ENCODE peak calls at places on chromosome 14, in eight cellular contexts. One of them, this sample, is unnamed. For H3K27me3, the result is how much of the 10 kb centered on the place peaks cover.

GRCh38 chr14:39988939-39989338 is 556.7 kb upstream of the FBXO33 start:
- DNase-seq in brain microvascular endothelial cell: no peak
- DNase-seq in cardiac muscle cell: peak
- DNase-seq in upper lobe of right lung: no peak
- DNase-seq in pancreas: no peak
- DNase-seq in left ventricle myocardium inferior: no peak
- DNase-seq in heart right ventricle: no peak
- DNase-seq in PC-3: peak
- DNase-seq in this sample: no peak

GRCh38 chr14:51067306-51067705 is 27.6 kb downstream of the TRIM9 start:
- DNase-seq in left ventricle myocardium inferior: no peak
- DNase-seq in PC-3: no peak
- DNase-seq in upper lobe of right lung: no peak
- DNase-seq in heart right ventricle: no peak
- DNase-seq in cardiac muscle cell: no peak
- DNase-seq in pancreas: no peak
- DNase-seq in brain microvascular endothelial cell: no peak
- DNase-seq in this sample: no peak

GRCh38 chr14:100607611-100607956 is 20.4 kb upstream of the BEGAIN start:
- DNase-seq in upper lobe of right lung: peak
- DNase-seq in cardiac muscle cell: no peak
- DNase-seq in left ventricle myocardium inferior: no peak
- DNase-seq in brain microvascular endothelial cell: no peak
- DNase-seq in heart right ventricle: no peak
- DNase-seq in PC-3: no peak
- DNase-seq in pancreas: no peak
- DNase-seq in this sample: peak

GRCh38 chr14:91892918-91893527 is 25.7 kb upstream of the TC2N start:
- DNase-seq in pancreas: no peak
- DNase-seq in upper lobe of right lung: no peak
- DNase-seq in cardiac muscle cell: peak
- DNase-seq in left ventricle myocardium inferior: no peak
- DNase-seq in brain microvascular endothelial cell: no peak
- DNase-seq in PC-3: peak
- DNase-seq in heart right ventricle: no peak
- DNase-seq in this sample: no peak

GRCh38 chr14:50897658-50898175 is 25.9 kb downstream of the ABHD12B start:
- DNase-seq in PC-3: no peak
- DNase-seq in heart right ventricle: no peak
- DNase-seq in upper lobe of right lung: no peak
- DNase-seq in cardiac muscle cell: no peak
- DNase-seq in brain microvascular endothelial cell: no peak
- DNase-seq in pancreas: no peak
- DNase-seq in left ventricle myocardium inferior: no peak
- DNase-seq in this sample: no peak

GRCh38 chr14:76695263-76695920 is 65.9 kb upstream of the VASH1 start:
- DNase-seq in brain microvascular endothelial cell: no peak
- DNase-seq in pancreas: no peak
- DNase-seq in upper lobe of right lung: no peak
- DNase-seq in left ventricle myocardium inferior: no peak
- DNase-seq in PC-3: no peak
- DNase-seq in heart right ventricle: no peak
- DNase-seq in cardiac muscle cell: no peak
- DNase-seq in this sample: no peak

GRCh38 chr14:67623114-67623513 is 3.4 kb downstream of the ARG2 start:
- DNase-seq in left ventricle myocardium inferior: no peak
- DNase-seq in heart right ventricle: no peak
- DNase-seq in PC-3: peak
- DNase-seq in cardiac muscle cell: no peak
- DNase-seq in pancreas: no peak
- DNase-seq in upper lobe of right lung: no peak
- DNase-seq in brain microvascular endothelial cell: no peak
- DNase-seq in this sample: no peak

GRCh38 chr14:29805415-29806123 is 122.1 kb downstream of the PRKD1 start:
- DNase-seq in upper lobe of right lung: peak
- DNase-seq in pancreas: peak
- DNase-seq in cardiac muscle cell: no peak
- DNase-seq in PC-3: peak
- DNase-seq in heart right ventricle: peak
- DNase-seq in brain microvascular endothelial cell: peak
- DNase-seq in left ventricle myocardium inferior: peak
- DNase-seq in this sample: peak

GRCh38 chr14:94656043-94656442 is 43.9 kb downstream of the SERPINA3 start:
- DNase-seq in cardiac muscle cell: no peak
- DNase-seq in upper lobe of right lung: no peak
- DNase-seq in heart right ventricle: no peak
- DNase-seq in brain microvascular endothelial cell: no peak
- DNase-seq in PC-3: no peak
- DNase-seq in left ventricle myocardium inferior: no peak
- DNase-seq in pancreas: no peak
- DNase-seq in this sample: no peak

GRCh38 chr14:54483073-54483745 is 5.6 kb downstream of the GMFB start:
- DNase-seq in heart right ventricle: no peak
- DNase-seq in brain microvascular endothelial cell: no peak
- DNase-seq in PC-3: peak
- DNase-seq in pancreas: no peak
- DNase-seq in upper lobe of right lung: no peak
- DNase-seq in cardiac muscle cell: no peak
- DNase-seq in left ventricle myocardium inferior: no peak
- DNase-seq in this sample: no peak

GRCh38 chr14:50061664-50062437 is 54.5 kb downstream of the VCPKMT start:
- DNase-seq in left ventricle myocardium inferior: no peak
- DNase-seq in cardiac muscle cell: peak
- DNase-seq in pancreas: no peak
- DNase-seq in heart right ventricle: no peak
- DNase-seq in PC-3: peak
- DNase-seq in upper lobe of right lung: peak
- DNase-seq in brain microvascular endothelial cell: no peak
- DNase-seq in this sample: no peak

GRCh38 chr14:100786131-100786530 is 39.8 kb upstream of the MEG3 start:
- DNase-seq in cardiac muscle cell: no peak
- DNase-seq in PC-3: no peak
- DNase-seq in pancreas: no peak
- DNase-seq in brain microvascular endothelial cell: no peak
- DNase-seq in heart right ventricle: no peak
- DNase-seq in left ventricle myocardium inferior: no peak
- DNase-seq in upper lobe of right lung: no peak
- DNase-seq in this sample: no peak

GRCh38 chr14:62882967-62883366 is 162.3 kb downstream of the KCNH5 start:
- DNase-seq in pancreas: no peak
- DNase-seq in left ventricle myocardium inferior: no peak
- DNase-seq in upper lobe of right lung: no peak
- DNase-seq in heart right ventricle: no peak
- DNase-seq in cardiac muscle cell: no peak
- DNase-seq in PC-3: no peak
- DNase-seq in brain microvascular endothelial cell: no peak
- DNase-seq in this sample: no peak

GRCh38 chr14:106129274-106129673 is 602.9 kb downstream of the TMEM121 start:
- DNase-seq in cardiac muscle cell: no peak
- DNase-seq in pancreas: no peak
- DNase-seq in upper lobe of right lung: no peak
- DNase-seq in PC-3: no peak
- DNase-seq in left ventricle myocardium inferior: no peak
- DNase-seq in heart right ventricle: no peak
- DNase-seq in brain microvascular endothelial cell: no peak
- DNase-seq in this sample: no peak

GRCh38 chr14:78535041-78535440 is 364.9 kb downstream of the NRXN3 start:
- DNase-seq in pancreas: no peak
- DNase-seq in cardiac muscle cell: no peak
- DNase-seq in brain microvascular endothelial cell: no peak
- DNase-seq in upper lobe of right lung: no peak
- DNase-seq in heart right ventricle: no peak
- DNase-seq in PC-3: no peak
- DNase-seq in left ventricle myocardium inferior: no peak
- DNase-seq in this sample: no peak

GRCh38 chr14:43651896-43652295 is 855.2 kb downstream of the FSCB start:
- DNase-seq in upper lobe of right lung: no peak
- DNase-seq in pancreas: no peak
- DNase-seq in brain microvascular endothelial cell: no peak
- DNase-seq in left ventricle myocardium inferior: no peak
- DNase-seq in PC-3: no peak
- DNase-seq in heart right ventricle: no peak
- DNase-seq in cardiac muscle cell: no peak
- DNase-seq in this sample: no peak

GRCh38 chr14:27008187-27008586 is 410.4 kb upstream of the NOVA1 start:
- DNase-seq in brain microvascular endothelial cell: no peak
- DNase-seq in cardiac muscle cell: no peak
- DNase-seq in pancreas: no peak
- DNase-seq in heart right ventricle: no peak
- DNase-seq in PC-3: no peak
- DNase-seq in upper lobe of right lung: no peak
- DNase-seq in left ventricle myocardium inferior: no peak
- DNase-seq in this sample: no peak

GRCh38 chr14:91373591-91374245 is 43.9 kb downstream of the CCDC88C start:
- DNase-seq in left ventricle myocardium inferior: no peak
- DNase-seq in cardiac muscle cell: no peak
- DNase-seq in PC-3: peak
- DNase-seq in heart right ventricle: no peak
- DNase-seq in pancreas: no peak
- DNase-seq in brain microvascular endothelial cell: no peak
- DNase-seq in upper lobe of right lung: no peak
- DNase-seq in this sample: no peak

GRCh38 chr14:52422650-52423356 is 108.7 kb downstream of the PTGER2 start:
- DNase-seq in pancreas: no peak
- DNase-seq in left ventricle myocardium inferior: no peak
- DNase-seq in upper lobe of right lung: no peak
- DNase-seq in PC-3: no peak
- DNase-seq in heart right ventricle: no peak
- DNase-seq in brain microvascular endothelial cell: no peak
- DNase-seq in cardiac muscle cell: no peak
- DNase-seq in this sample: no peak

GRCh38 chr14:67971627-67972625 is 152.3 kb downstream of the RAD51B start:
- DNase-seq in left ventricle myocardium inferior: no peak
- DNase-seq in pancreas: no peak
- DNase-seq in upper lobe of right lung: no peak
- DNase-seq in brain microvascular endothelial cell: no peak
- DNase-seq in PC-3: peak
- DNase-seq in heart right ventricle: no peak
- DNase-seq in cardiac muscle cell: no peak
- DNase-seq in this sample: no peak

GRCh38 chr14:99261916-99262787 is 9.8 kb downstream of the BCL11B start:
- DNase-seq in cardiac muscle cell: no peak
- DNase-seq in PC-3: no peak
- DNase-seq in pancreas: no peak
- DNase-seq in left ventricle myocardium inferior: no peak
- DNase-seq in brain microvascular endothelial cell: no peak
- DNase-seq in upper lobe of right lung: no peak
- DNase-seq in heart right ventricle: no peak
- DNase-seq in this sample: peak

GRCh38 chr14:103360548-103360947 is 24.7 kb upstream of the MARK3 start:
- DNase-seq in cardiac muscle cell: no peak
- DNase-seq in brain microvascular endothelial cell: no peak
- DNase-seq in heart right ventricle: no peak
- DNase-seq in pancreas: no peak
- DNase-seq in upper lobe of right lung: no peak
- DNase-seq in PC-3: no peak
- DNase-seq in left ventricle myocardium inferior: no peak
- DNase-seq in this sample: no peak

GRCh38 chr14:94111276-94112095 is 950 bp downstream of the IFI27 start:
- DNase-seq in brain microvascular endothelial cell: no peak
- DNase-seq in upper lobe of right lung: no peak
- DNase-seq in heart right ventricle: no peak
- DNase-seq in left ventricle myocardium inferior: no peak
- DNase-seq in pancreas: no peak
- DNase-seq in cardiac muscle cell: no peak
- DNase-seq in PC-3: no peak
- DNase-seq in this sample: no peak

GRCh38 chr14:99552572-99553216 is 51.3 kb downstream of the CCDC85C start:
- DNase-seq in heart right ventricle: no peak
- DNase-seq in upper lobe of right lung: no peak
- DNase-seq in PC-3: no peak
- DNase-seq in cardiac muscle cell: no peak
- DNase-seq in left ventricle myocardium inferior: peak
- DNase-seq in brain microvascular endothelial cell: no peak
- DNase-seq in pancreas: peak
- DNase-seq in this sample: no peak

GRCh38 chr14:57833304-57833703 is 32.6 kb downstream of the SLC35F4 start:
- DNase-seq in left ventricle myocardium inferior: no peak
- DNase-seq in upper lobe of right lung: no peak
- DNase-seq in cardiac muscle cell: no peak
- DNase-seq in pancreas: no peak
- DNase-seq in PC-3: peak
- DNase-seq in heart right ventricle: no peak
- DNase-seq in brain microvascular endothelial cell: peak
- DNase-seq in this sample: peak

DNA sequence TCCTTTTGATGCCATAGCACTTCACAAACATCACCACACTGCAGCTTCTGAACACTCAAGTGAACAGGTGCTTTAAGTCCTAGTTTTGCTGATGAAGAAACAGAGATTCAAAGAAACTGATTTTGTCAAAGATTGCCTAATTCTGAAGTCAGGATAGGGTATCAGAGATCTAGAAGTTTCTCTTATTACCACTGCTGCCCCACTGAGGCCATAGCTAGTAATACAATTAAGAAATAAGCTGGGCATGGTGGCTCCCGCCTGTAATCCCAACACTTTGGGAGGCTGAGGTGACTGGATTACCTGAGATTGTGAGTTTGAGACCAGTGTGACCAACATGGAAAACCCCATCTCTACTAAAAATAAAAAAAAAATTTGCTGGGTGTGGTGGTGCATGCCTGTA is 458.3 kb upstream of the SEL1L start:
- DNase-seq in pancreas: no peak
- DNase-seq in left ventricle myocardium inferior: no peak
- DNase-seq in cardiac muscle cell: no peak
- DNase-seq in upper lobe of right lung: no peak
- DNase-seq in brain microvascular endothelial cell: no peak
- DNase-seq in PC-3: peak
- DNase-seq in heart right ventricle: no peak
- DNase-seq in this sample: no peak
- TF ChIP-seq CTCF in pancreas: no peak
- TF ChIP-seq CTCF in left ventricle myocardium inferior: peak
- TF ChIP-seq CTCF in cardiac muscle cell: peak
- TF ChIP-seq CTCF in upper lobe of right lung: peak
- TF ChIP-seq CTCF in brain microvascular endothelial cell: no peak
- TF ChIP-seq CTCF in PC-3: peak
- TF ChIP-seq CTCF in heart right ventricle: peak
- TF ChIP-seq CTCF in this sample: no peak

GRCh38 chr14:34930591-34931069 is 52.2 kb upstream of the SRP54 start:
- DNase-seq in heart right ventricle: no peak
- DNase-seq in cardiac muscle cell: no peak
- DNase-seq in upper lobe of right lung: no peak
- DNase-seq in PC-3: no peak
- DNase-seq in pancreas: no peak
- DNase-seq in brain microvascular endothelial cell: no peak
- DNase-seq in left ventricle myocardium inferior: no peak
- DNase-seq in this sample: no peak
- H3K27ac ChIP-seq in heart right ventricle: no peak
- H3K27ac ChIP-seq in cardiac muscle cell: no peak
- H3K27ac ChIP-seq in upper lobe of right lung: peak
- H3K27ac ChIP-seq in PC-3: peak
- H3K27ac ChIP-seq in pancreas: no peak
- H3K27ac ChIP-seq in brain microvascular endothelial cell: no peak
- H3K27ac ChIP-seq in left ventricle myocardium inferior: peak
- H3K27ac ChIP-seq in this sample: no peak

GRCh38 chr14:20632448-20632830 is 9.1 kb downstream of the OR6S1 start:
- DNase-seq in heart right ventricle: no peak
- DNase-seq in pancreas: no peak
- DNase-seq in left ventricle myocardium inferior: no peak
- DNase-seq in brain microvascular endothelial cell: no peak
- DNase-seq in upper lobe of right lung: no peak
- DNase-seq in PC-3: peak
- DNase-seq in cardiac muscle cell: no peak
- DNase-seq in this sample: no peak
- H3K27me3 ChIP-seq in heart right ventricle: half or more
- H3K27me3 ChIP-seq in pancreas: under half
- H3K27me3 ChIP-seq in left ventricle myocardium inferior: half or more
- H3K27me3 ChIP-seq in brain microvascular endothelial cell: under half
- H3K27me3 ChIP-seq in upper lobe of right lung: under half
- H3K27me3 ChIP-seq in PC-3: under half
- H3K27me3 ChIP-seq in cardiac muscle cell: under half
- H3K27me3 ChIP-seq in this sample: under half

GRCh38 chr14:85856430-85856829 is 326.5 kb downstream of the FLRT2 start:
- DNase-seq in upper lobe of right lung: no peak
- DNase-seq in heart right ventricle: no peak
- DNase-seq in cardiac muscle cell: no peak
- DNase-seq in left ventricle myocardium inferior: no peak
- DNase-seq in pancreas: no peak
- DNase-seq in brain microvascular endothelial cell: no peak
- DNase-seq in PC-3: no peak
- DNase-seq in this sample: no peak
- TF ChIP-seq CTCF in upper lobe of right lung: peak
- TF ChIP-seq CTCF in heart right ventricle: peak
- TF ChIP-seq CTCF in cardiac muscle cell: no peak
- TF ChIP-seq CTCF in left ventricle myocardium inferior: no peak
- TF ChIP-seq CTCF in pancreas: no peak
- TF ChIP-seq CTCF in brain microvascular endothelial cell: no peak
- TF ChIP-seq CTCF in PC-3: peak
- TF ChIP-seq CTCF in this sample: no peak

This sample was measured in tibial artery.